ENCODE peak calls at places on chromosome 3, in five cellular contexts. One of them, this sample, is unnamed.
A peak's percentile ranks its signal among the peaks of the same experiment; 100 is the strongest.

GRCh38 chr3:194574639-194575483 is 58.4 kb downstream of the TMEM44 start:
- DNase-seq in stimulated activated CD4-positive, alpha-beta T cell treated with anti-CD3 and anti-CD28 coated beads, TNF-alpha, amount 100 ng/mL, for 4 hours: no peak
- DNase-seq in GDM1: no peak
- DNase-seq in NCI-H774: no peak
- DNase-seq in A172: peak; percentile 95
- DNase-seq in this sample: no peak

GRCh38 chr3:5302661-5303060 is 115.2 kb downstream of the EDEM1 start:
- DNase-seq in stimulated activated CD4-positive, alpha-beta T cell treated with anti-CD3 and anti-CD28 coated beads, TNF-alpha, amount 100 ng/mL, for 4 hours: no peak
- DNase-seq in GDM1: no peak
- DNase-seq in NCI-H774: no peak
- DNase-seq in A172: no peak
- DNase-seq in this sample: no peak

GRCh38 chr3:181700168-181701087 is 11.3 kb upstream of the SOX2 start:
- DNase-seq in stimulated activated CD4-positive, alpha-beta T cell treated with anti-CD3 and anti-CD28 coated beads, TNF-alpha, amount 100 ng/mL, for 4 hours: no peak
- DNase-seq in GDM1: peak; percentile 54
- DNase-seq in NCI-H774: peak; percentile 92
- DNase-seq in A172: peak; percentile 85
- DNase-seq in this sample: no peak

GRCh38 chr3:37932505-37932904 is 58.1 kb upstream of the VILL start:
- DNase-seq in stimulated activated CD4-positive, alpha-beta T cell treated with anti-CD3 and anti-CD28 coated beads, TNF-alpha, amount 100 ng/mL, for 4 hours: no peak
- DNase-seq in GDM1: no peak
- DNase-seq in NCI-H774: no peak
- DNase-seq in A172: no peak
- DNase-seq in this sample: no peak

GRCh38 chr3:27905625-27906024 is 183.5 kb upstream of the EOMES start:
- DNase-seq in stimulated activated CD4-positive, alpha-beta T cell treated with anti-CD3 and anti-CD28 coated beads, TNF-alpha, amount 100 ng/mL, for 4 hours: no peak
- DNase-seq in GDM1: no peak
- DNase-seq in NCI-H774: no peak
- DNase-seq in A172: no peak
- DNase-seq in this sample: no peak

GRCh38 chr3:99532246-99532645 is 106.1 kb upstream of the COL8A1 start:
- DNase-seq in stimulated activated CD4-positive, alpha-beta T cell treated with anti-CD3 and anti-CD28 coated beads, TNF-alpha, amount 100 ng/mL, for 4 hours: no peak
- DNase-seq in GDM1: no peak
- DNase-seq in NCI-H774: no peak
- DNase-seq in A172: peak; percentile 85
- DNase-seq in this sample: no peak

GRCh38 chr3:69822501-69822900 is 83.2 kb downstream of the MITF start:
- DNase-seq in stimulated activated CD4-positive, alpha-beta T cell treated with anti-CD3 and anti-CD28 coated beads, TNF-alpha, amount 100 ng/mL, for 4 hours: no peak
- DNase-seq in GDM1: no peak
- DNase-seq in NCI-H774: no peak
- DNase-seq in A172: no peak
- DNase-seq in this sample: no peak

GRCh38 chr3:31490502-31490901 is 42.2 kb upstream of the STT3B start:
- DNase-seq in stimulated activated CD4-positive, alpha-beta T cell treated with anti-CD3 and anti-CD28 coated beads, TNF-alpha, amount 100 ng/mL, for 4 hours: no peak
- DNase-seq in GDM1: no peak
- DNase-seq in NCI-H774: no peak
- DNase-seq in A172: no peak
- DNase-seq in this sample: no peak

GRCh38 chr3:127714866-127715265 is 42.1 kb downstream of the ABTB1 start:
- DNase-seq in stimulated activated CD4-positive, alpha-beta T cell treated with anti-CD3 and anti-CD28 coated beads, TNF-alpha, amount 100 ng/mL, for 4 hours: no peak
- DNase-seq in GDM1: no peak
- DNase-seq in NCI-H774: no peak
- DNase-seq in A172: no peak
- DNase-seq in this sample: no peak

GRCh38 chr3:64400706-64401105 is 175.4 kb upstream of the PRICKLE2 start:
- DNase-seq in stimulated activated CD4-positive, alpha-beta T cell treated with anti-CD3 and anti-CD28 coated beads, TNF-alpha, amount 100 ng/mL, for 4 hours: no peak
- DNase-seq in GDM1: no peak
- DNase-seq in NCI-H774: no peak
- DNase-seq in A172: no peak
- DNase-seq in this sample: no peak

GRCh38 chr3:42690191-42690590 is 4.9 kb downstream of the KLHL40 start:
- DNase-seq in stimulated activated CD4-positive, alpha-beta T cell treated with anti-CD3 and anti-CD28 coated beads, TNF-alpha, amount 100 ng/mL, for 4 hours: no peak
- DNase-seq in GDM1: no peak
- DNase-seq in NCI-H774: no peak
- DNase-seq in A172: no peak
- DNase-seq in this sample: no peak

GRCh38 chr3:42503251-42503924 is 945 bp downstream of the VIPR1 start:
- DNase-seq in stimulated activated CD4-positive, alpha-beta T cell treated with anti-CD3 and anti-CD28 coated beads, TNF-alpha, amount 100 ng/mL, for 4 hours: no peak
- DNase-seq in GDM1: no peak
- DNase-seq in NCI-H774: no peak
- DNase-seq in A172: no peak
- DNase-seq in this sample: no peak

GRCh38 chr3:4814302-4814903 is 164.8 kb upstream of the BHLHE40 start:
- DNase-seq in stimulated activated CD4-positive, alpha-beta T cell treated with anti-CD3 and anti-CD28 coated beads, TNF-alpha, amount 100 ng/mL, for 4 hours: no peak
- DNase-seq in GDM1: peak; percentile 86
- DNase-seq in NCI-H774: no peak
- DNase-seq in A172: no peak
- DNase-seq in this sample: no peak

GRCh38 chr3:154615451-154615850 is 185.5 kb upstream of the GPR149 start:
- DNase-seq in stimulated activated CD4-positive, alpha-beta T cell treated with anti-CD3 and anti-CD28 coated beads, TNF-alpha, amount 100 ng/mL, for 4 hours: no peak
- DNase-seq in GDM1: no peak
- DNase-seq in NCI-H774: no peak
- DNase-seq in A172: no peak
- DNase-seq in this sample: no peak

GRCh38 chr3:56926513-56927282 is 124.9 kb upstream of the ARHGEF3 start:
- DNase-seq in stimulated activated CD4-positive, alpha-beta T cell treated with anti-CD3 and anti-CD28 coated beads, TNF-alpha, amount 100 ng/mL, for 4 hours: no peak
- DNase-seq in GDM1: no peak
- DNase-seq in NCI-H774: no peak
- DNase-seq in A172: peak; percentile 91
- DNase-seq in this sample: no peak

GRCh38 chr3:180934638-180935037 is 22.2 kb downstream of the FXR1 start:
- DNase-seq in stimulated activated CD4-positive, alpha-beta T cell treated with anti-CD3 and anti-CD28 coated beads, TNF-alpha, amount 100 ng/mL, for 4 hours: no peak
- DNase-seq in GDM1: no peak
- DNase-seq in NCI-H774: no peak
- DNase-seq in A172: no peak
- DNase-seq in this sample: no peak

GRCh38 chr3:15647629-15648167 is 46.2 kb downstream of the BTD start:
- DNase-seq in stimulated activated CD4-positive, alpha-beta T cell treated with anti-CD3 and anti-CD28 coated beads, TNF-alpha, amount 100 ng/mL, for 4 hours: no peak
- DNase-seq in GDM1: peak; percentile 79
- DNase-seq in NCI-H774: no peak
- DNase-seq in A172: peak; percentile 97
- DNase-seq in this sample: peak; percentile 61

GRCh38 chr3:30012941-30013543 is 593.4 kb upstream of the TGFBR2 start:
- DNase-seq in stimulated activated CD4-positive, alpha-beta T cell treated with anti-CD3 and anti-CD28 coated beads, TNF-alpha, amount 100 ng/mL, for 4 hours: peak; percentile 2
- DNase-seq in GDM1: peak; percentile 19
- DNase-seq in NCI-H774: peak; percentile 8
- DNase-seq in A172: peak; percentile 79
- DNase-seq in this sample: no peak

This sample was measured in SIG-M5.